ENCODE peak calls at places on chromosomes 16 and 17, in five cellular contexts. One of them, this sample, is unnamed.

GRCh38 chr17:34709108-34709779 is 129.9 kb downstream of the TMEM132E start:
- DNase-seq in RWPE1: no peak
- DNase-seq in endothelial cell: no peak
- DNase-seq in glutamatergic neuron: no peak
- DNase-seq in cardiac muscle cell: peak; percentile 19
- DNase-seq in this sample: no peak

GRCh38 chr17:32777436-32777835 is 99.5 kb downstream of the MYO1D start:
- DNase-seq in RWPE1: peak; percentile 35
- DNase-seq in glutamatergic neuron: no peak
- DNase-seq in cardiac muscle cell: no peak
- DNase-seq in endothelial cell: no peak
- DNase-seq in this sample: no peak

GRCh38 chr16:57577214-57577613 is 34.8 kb downstream of the ADGRG5 start:
- DNase-seq in endothelial cell: no peak
- DNase-seq in glutamatergic neuron: no peak
- DNase-seq in cardiac muscle cell: no peak
- DNase-seq in RWPE1: no peak
- DNase-seq in this sample: no peak

GRCh38 chr16:86619263-86619935 is 41.0 kb downstream of the FOXL1 start:
- DNase-seq in RWPE1: no peak
- DNase-seq in glutamatergic neuron: no peak
- DNase-seq in cardiac muscle cell: no peak
- DNase-seq in endothelial cell: no peak
- DNase-seq in this sample: no peak

GRCh38 chr16:76565542-76565941 is 288.3 kb downstream of the CNTNAP4 start:
- DNase-seq in cardiac muscle cell: no peak
- DNase-seq in glutamatergic neuron: no peak
- DNase-seq in RWPE1: no peak
- DNase-seq in endothelial cell: no peak
- DNase-seq in this sample: no peak

GRCh38 chr16:23071202-23072083 is 77.8 kb downstream of the USP31 start:
- DNase-seq in RWPE1: peak; percentile 51
- DNase-seq in cardiac muscle cell: no peak
- DNase-seq in endothelial cell: no peak
- DNase-seq in glutamatergic neuron: no peak
- DNase-seq in this sample: no peak

GRCh38 chr17:48429638-48430586 is at the start of gene SKAP1:
- DNase-seq in RWPE1: no peak
- DNase-seq in endothelial cell: no peak
- DNase-seq in glutamatergic neuron: no peak
- DNase-seq in cardiac muscle cell: no peak
- DNase-seq in this sample: peak; percentile 56

GRCh38 chr16:68287276-68288251 is 23.2 kb downstream of the SLC7A6OS start:
- DNase-seq in glutamatergic neuron: no peak
- DNase-seq in cardiac muscle cell: no peak
- DNase-seq in RWPE1: peak; percentile 62
- DNase-seq in endothelial cell: no peak
- DNase-seq in this sample: no peak

GRCh38 chr16:22296225-22297113 is 740 bp upstream of the POLR3E start:
- DNase-seq in cardiac muscle cell: no peak
- DNase-seq in glutamatergic neuron: no peak
- DNase-seq in RWPE1: no peak
- DNase-seq in endothelial cell: no peak
- DNase-seq in this sample: peak; percentile 22

GRCh38 chr17:37476431-37477130 is 13.1 kb upstream of the DUSP14 start:
- DNase-seq in endothelial cell: no peak
- DNase-seq in cardiac muscle cell: no peak
- DNase-seq in glutamatergic neuron: no peak
- DNase-seq in RWPE1: peak; percentile 89
- DNase-seq in this sample: no peak

GRCh38 chr16:51153275-51153991 is 2.4 kb upstream of the SALL1 start:
- DNase-seq in cardiac muscle cell: peak; percentile 52
- DNase-seq in endothelial cell: peak; percentile 45
- DNase-seq in glutamatergic neuron: no peak
- DNase-seq in RWPE1: no peak
- DNase-seq in this sample: peak; percentile 45

GRCh38 chr17:4003131-4003500 is 38.9 kb upstream of the ATP2A3 start:
- DNase-seq in glutamatergic neuron: no peak
- DNase-seq in endothelial cell: no peak
- DNase-seq in RWPE1: no peak
- DNase-seq in cardiac muscle cell: no peak
- DNase-seq in this sample: no peak

GRCh38 chr16:27223701-27224100 is 20.4 kb downstream of the KDM8 start:
- DNase-seq in cardiac muscle cell: no peak
- DNase-seq in RWPE1: no peak
- DNase-seq in glutamatergic neuron: no peak
- DNase-seq in endothelial cell: no peak
- DNase-seq in this sample: no peak

GRCh38 chr16:27224271-27224737 is 21.0 kb downstream of the KDM8 start:
- DNase-seq in RWPE1: no peak
- DNase-seq in glutamatergic neuron: no peak
- DNase-seq in endothelial cell: no peak
- DNase-seq in cardiac muscle cell: no peak
- DNase-seq in this sample: no peak

GRCh38 chr16:27222499-27223225 is 19.3 kb downstream of the KDM8 start:
- DNase-seq in glutamatergic neuron: no peak
- DNase-seq in RWPE1: no peak
- DNase-seq in cardiac muscle cell: peak; percentile 30
- DNase-seq in endothelial cell: no peak
- DNase-seq in this sample: no peak

GRCh38 chr16:27221576-27222498 is 18.5 kb downstream of the KDM8 start:
- DNase-seq in glutamatergic neuron: no peak
- DNase-seq in endothelial cell: no peak
- DNase-seq in cardiac muscle cell: peak; percentile 29
- DNase-seq in RWPE1: no peak
- DNase-seq in this sample: no peak

DNA sequence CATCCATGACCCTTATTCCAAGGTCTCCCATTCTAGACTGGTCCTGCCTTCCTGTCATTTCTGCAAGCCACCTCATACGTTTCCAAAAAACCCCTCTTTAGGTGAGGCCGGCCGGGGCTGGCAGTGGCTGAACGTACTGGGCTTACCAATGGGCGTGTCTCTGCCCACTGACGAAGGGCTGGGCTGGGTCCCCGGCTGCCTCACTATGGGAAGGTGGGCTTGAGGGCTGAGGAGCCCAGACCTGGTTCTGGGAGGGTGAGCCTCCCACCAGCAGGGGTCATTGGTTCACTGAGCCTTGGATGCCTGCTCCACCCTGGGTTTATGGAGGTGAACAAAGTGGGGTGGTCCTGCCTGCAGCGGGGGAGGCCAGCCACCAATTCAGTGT is 19.9 kb downstream of the KDM8 start:
- DNase-seq in cardiac muscle cell: no peak
- DNase-seq in glutamatergic neuron: no peak
- DNase-seq in endothelial cell: no peak
- DNase-seq in RWPE1: no peak
- DNase-seq in this sample: no peak
- TF ChIP-seq CTCF in cardiac muscle cell: no peak
- TF ChIP-seq CTCF in glutamatergic neuron: no peak
- TF ChIP-seq CTCF in endothelial cell: peak; percentile 13
- TF ChIP-seq CTCF in RWPE1: no peak
- TF ChIP-seq CTCF in this sample: no peak

DNA sequence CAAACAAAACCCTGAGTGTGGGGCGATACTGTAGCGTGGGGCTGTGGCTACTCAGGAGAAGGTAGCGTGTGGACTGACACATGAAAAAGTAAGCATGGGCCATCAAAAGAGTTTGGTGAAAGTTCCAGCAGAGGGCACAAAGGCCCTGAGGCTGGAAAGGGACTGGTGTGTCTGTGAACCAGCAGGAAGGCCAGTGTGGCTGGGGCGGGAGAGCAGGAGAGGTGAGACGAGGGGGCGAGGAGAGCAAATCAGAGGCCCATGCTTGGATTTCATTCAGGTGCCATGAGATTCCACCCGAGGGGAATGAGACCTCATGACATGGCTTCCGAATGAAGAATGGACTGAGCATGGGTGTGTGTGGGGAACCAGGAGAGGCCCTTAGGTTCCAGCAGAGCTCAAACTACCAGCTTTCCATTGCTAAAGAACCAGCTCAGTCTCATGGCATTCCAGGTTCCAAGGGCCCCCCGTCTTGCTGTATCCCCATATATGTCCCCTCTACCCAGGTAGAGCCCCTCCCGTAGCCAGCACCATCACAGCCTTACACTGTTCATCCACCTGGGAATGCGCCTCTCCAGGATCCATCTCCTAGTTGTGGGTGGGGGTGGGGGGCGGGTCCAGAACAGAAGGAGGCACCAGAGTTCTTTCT is 31.1 kb downstream of the TRPV2 start:
- DNase-seq in endothelial cell: no peak
- DNase-seq in cardiac muscle cell: no peak
- DNase-seq in RWPE1: no peak
- DNase-seq in glutamatergic neuron: no peak
- DNase-seq in this sample: no peak
- TF ChIP-seq CTCF in endothelial cell: no peak
- TF ChIP-seq CTCF in cardiac muscle cell: no peak
- TF ChIP-seq CTCF in RWPE1: no peak
- TF ChIP-seq CTCF in glutamatergic neuron: no peak
- TF ChIP-seq CTCF in this sample: no peak

GRCh38 chr17:28228109-28228840 is 90.7 kb upstream of the TMEM97 start:
- DNase-seq in glutamatergic neuron: no peak
- DNase-seq in cardiac muscle cell: peak; percentile 47
- DNase-seq in endothelial cell: peak; percentile 27
- DNase-seq in RWPE1: no peak
- DNase-seq in this sample: no peak
- TF ChIP-seq CTCF in glutamatergic neuron: peak; percentile 41
- TF ChIP-seq CTCF in cardiac muscle cell: peak; percentile 15
- TF ChIP-seq CTCF in endothelial cell: no peak
- TF ChIP-seq CTCF in RWPE1: no peak
- TF ChIP-seq CTCF in this sample: no peak

GRCh38 chr17:44761932-44762810 is 3.4 kb downstream of the ADAM11 start:
- DNase-seq in RWPE1: no peak
- DNase-seq in endothelial cell: no peak
- DNase-seq in cardiac muscle cell: no peak
- DNase-seq in glutamatergic neuron: no peak
- DNase-seq in this sample: no peak
- TF ChIP-seq CTCF in RWPE1: no peak
- TF ChIP-seq CTCF in endothelial cell: peak; percentile 37
- TF ChIP-seq CTCF in cardiac muscle cell: no peak
- TF ChIP-seq CTCF in glutamatergic neuron: peak; percentile 32
- TF ChIP-seq CTCF in this sample: no peak

GRCh38 chr17:9120471-9120870 is 99.2 kb downstream of the NTN1 start:
- DNase-seq in glutamatergic neuron: peak; percentile 32
- DNase-seq in RWPE1: no peak
- DNase-seq in cardiac muscle cell: no peak
- DNase-seq in endothelial cell: peak; percentile 33
- DNase-seq in this sample: peak; percentile 29
- TF ChIP-seq CTCF in glutamatergic neuron: peak; percentile 43
- TF ChIP-seq CTCF in RWPE1: no peak
- TF ChIP-seq CTCF in cardiac muscle cell: peak; percentile 26
- TF ChIP-seq CTCF in endothelial cell: no peak
- TF ChIP-seq CTCF in this sample: no peak

GRCh38 chr17:31388351-31388750 is 3.1 kb upstream of the RAB11FIP4 start:
- DNase-seq in glutamatergic neuron: no peak
- DNase-seq in cardiac muscle cell: no peak
- DNase-seq in endothelial cell: no peak
- DNase-seq in RWPE1: no peak
- DNase-seq in this sample: no peak

GRCh38 chr17:31388770-31389672 is 2.5 kb upstream of the RAB11FIP4 start:
- DNase-seq in RWPE1: peak; percentile 46
- DNase-seq in endothelial cell: peak; percentile 69
- DNase-seq in glutamatergic neuron: peak; percentile 76
- DNase-seq in cardiac muscle cell: peak; percentile 55
- DNase-seq in this sample: peak; percentile 68

GRCh38 chr17:31387438-31387837 is 4.0 kb upstream of the RAB11FIP4 start:
- DNase-seq in glutamatergic neuron: no peak
- DNase-seq in cardiac muscle cell: no peak
- DNase-seq in endothelial cell: no peak
- DNase-seq in RWPE1: no peak
- DNase-seq in this sample: no peak

GRCh38 chr17:31385428-31386285 is 5.8 kb upstream of the RAB11FIP4 start:
- DNase-seq in RWPE1: no peak
- DNase-seq in cardiac muscle cell: no peak
- DNase-seq in glutamatergic neuron: no peak
- DNase-seq in endothelial cell: no peak
- DNase-seq in this sample: no peak

DNA sequence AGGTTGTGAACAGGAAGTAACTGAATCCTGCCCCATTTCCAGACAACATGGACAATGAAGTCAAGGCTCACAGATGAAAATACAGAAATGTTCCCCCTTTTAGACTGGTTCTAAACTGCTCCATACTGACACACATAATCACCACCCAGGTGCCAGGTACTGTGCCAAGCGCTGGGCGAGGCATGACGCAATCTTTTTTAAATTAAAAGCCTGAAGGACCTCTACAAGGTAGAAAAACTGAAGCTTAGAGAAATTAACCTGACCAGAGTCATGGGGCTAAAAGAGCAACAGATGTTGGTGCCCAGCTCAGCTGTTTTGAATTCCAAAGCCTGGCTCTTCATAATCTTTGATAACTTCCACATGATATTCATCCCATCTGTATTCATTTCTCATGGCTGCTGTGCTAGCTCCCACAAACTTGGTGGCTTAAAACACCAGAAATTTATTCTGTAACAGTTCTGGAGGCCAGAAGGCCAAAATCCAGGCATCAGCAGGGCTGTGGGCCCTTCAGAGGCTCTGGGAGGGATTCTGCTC is 4.9 kb upstream of the RAB11FIP4 start:
- DNase-seq in glutamatergic neuron: no peak
- DNase-seq in endothelial cell: no peak
- DNase-seq in RWPE1: no peak
- DNase-seq in cardiac muscle cell: no peak
- DNase-seq in this sample: no peak
- TF ChIP-seq CTCF in glutamatergic neuron: no peak
- TF ChIP-seq CTCF in endothelial cell: no peak
- TF ChIP-seq CTCF in RWPE1: no peak
- TF ChIP-seq CTCF in cardiac muscle cell: no peak
- TF ChIP-seq CTCF in this sample: no peak

GRCh38 chr17:57433396-57433944 is 177.1 kb downstream of the MSI2 start:
- DNase-seq in endothelial cell: no peak
- DNase-seq in glutamatergic neuron: no peak
- DNase-seq in cardiac muscle cell: no peak
- DNase-seq in RWPE1: no peak
- DNase-seq in this sample: no peak
- TF ChIP-seq CTCF in endothelial cell: no peak
- TF ChIP-seq CTCF in glutamatergic neuron: no peak
- TF ChIP-seq CTCF in cardiac muscle cell: no peak
- TF ChIP-seq CTCF in RWPE1: no peak
- TF ChIP-seq CTCF in this sample: no peak

DNA sequence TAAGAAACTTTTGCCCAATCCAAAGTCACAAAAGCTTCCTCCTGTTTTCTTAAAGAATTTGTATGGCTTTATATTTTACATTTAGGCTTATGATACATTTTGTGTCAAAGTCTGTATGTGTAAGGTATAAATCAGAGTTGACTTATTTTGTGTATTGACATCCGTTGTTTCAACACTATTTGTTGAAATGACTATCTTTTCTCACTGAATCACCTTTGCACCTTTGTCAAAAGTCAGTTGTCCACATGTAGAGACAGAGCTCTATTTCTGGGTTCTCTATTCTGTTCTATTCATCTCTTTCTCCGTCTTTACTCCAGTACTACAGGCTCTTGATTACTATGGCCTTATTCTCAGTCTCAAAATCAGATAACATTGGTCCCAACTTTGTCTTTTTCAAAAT is 73.2 kb downstream of the C16orf78 start:
- DNase-seq in glutamatergic neuron: no peak
- DNase-seq in RWPE1: no peak
- DNase-seq in endothelial cell: no peak
- DNase-seq in cardiac muscle cell: no peak
- DNase-seq in this sample: no peak
- TF ChIP-seq CTCF in glutamatergic neuron: no peak
- TF ChIP-seq CTCF in RWPE1: no peak
- TF ChIP-seq CTCF in endothelial cell: no peak
- TF ChIP-seq CTCF in cardiac muscle cell: no peak
- TF ChIP-seq CTCF in this sample: no peak